ENCODE peak calls at places on chromosomes 3 and 15, in five cellular contexts. L is A549, S is uterus, J is mucosa of descending colon, O is heart left ventricle. U is an unnamed sample. For H3K4me1, the result is how much of the 10 kb centered on the place peaks cover.

GRCh38 chr3:23751485-23751811 is 54.3 kb upstream of the UBE2E1 start:
- DNase-seq in J (no peak), L (no peak), S (no peak), O (no peak), U (no peak)

GRCh38 chr15:80974914-80975313 is 14.7 kb downstream of the MESD start:
- DNase-seq in O (no peak), S (no peak), L (no peak), J (no peak), U (no peak)

GRCh38 chr3:129118745-129119144 is 2.9 kb downstream of the RAB43 start:
- DNase-seq in L (no peak), O (no peak), S (no peak), J (no peak), U (no peak)

GRCh38 chr3:134348524-134348923 is 25.7 kb downstream of the AMOTL2 start:
- DNase-seq in O (no peak), J (no peak), S (no peak), L (no peak), U (no peak)

GRCh38 chr3:58654466-58654865 is 12.1 kb downstream of the FAM3D start:
- DNase-seq in S (no peak), J (no peak), O (no peak), L (no peak), U (no peak)

GRCh38 chr15:95659646-95660045 is 670.9 kb upstream of the NR2F2 start:
- DNase-seq in S (peak), L (no peak), J (no peak), O (peak), U (no peak)

GRCh38 chr3:12782172-12782815 is 14.2 kb upstream of the CAND2 start:
- DNase-seq in S (no peak), J (no peak), O (no peak), L (no peak), U (no peak)

GRCh38 chr3:123854905-123855304 is 29.2 kb downstream of the MYLK start:
- DNase-seq in J (no peak), O (no peak), S (no peak), L (no peak), U (no peak)

GRCh38 chr3:134325722-134326121 is 48.5 kb downstream of the AMOTL2 start:
- DNase-seq in J (peak), L (no peak), S (no peak), O (peak), U (no peak)

GRCh38 chr15:86650084-86650483 is 570.4 kb downstream of the AGBL1 start:
- DNase-seq in L (peak), O (no peak), S (no peak), J (no peak), U (no peak)

GRCh38 chr3:124174463-124174862 is 182.5 kb upstream of the ROPN1 start:
- DNase-seq in J (no peak), L (no peak), S (peak), O (peak), U (peak)

GRCh38 chr3:15327941-15328340 is 4.4 kb downstream of the SH3BP5 start:
- DNase-seq in S (peak), O (peak), L (no peak), J (peak), U (no peak)

GRCh38 chr3:25288416-25288815 is 139.6 kb upstream of the RARB start:
- DNase-seq in L (no peak), O (no peak), J (no peak), S (no peak), U (no peak)

GRCh38 chr3:5136619-5137429 is 14.7 kb downstream of the ARL8B start:
- DNase-seq in J (no peak), L (peak), S (no peak), O (no peak), U (no peak)

GRCh38 chr3:152595975-152596832 is 238.7 kb upstream of the P2RY1 start:
- DNase-seq in L (no peak), S (peak), J (no peak), O (peak), U (no peak)

GRCh38 chr3:64355473-64355872 is 130.2 kb upstream of the PRICKLE2 start:
- DNase-seq in L (no peak), S (peak), O (no peak), J (no peak), U (no peak)

GRCh38 chr3:113499081-113499480 is 15.9 kb downstream of the SPICE1 start:
- DNase-seq in L (no peak), J (no peak), O (no peak), S (no peak), U (no peak)

GRCh38 chr15:89500397-89501270 is 4.3 kb upstream of the RHCG start:
- DNase-seq in O (no peak), J (no peak), L (no peak), S (no peak), U (no peak)

DNA sequence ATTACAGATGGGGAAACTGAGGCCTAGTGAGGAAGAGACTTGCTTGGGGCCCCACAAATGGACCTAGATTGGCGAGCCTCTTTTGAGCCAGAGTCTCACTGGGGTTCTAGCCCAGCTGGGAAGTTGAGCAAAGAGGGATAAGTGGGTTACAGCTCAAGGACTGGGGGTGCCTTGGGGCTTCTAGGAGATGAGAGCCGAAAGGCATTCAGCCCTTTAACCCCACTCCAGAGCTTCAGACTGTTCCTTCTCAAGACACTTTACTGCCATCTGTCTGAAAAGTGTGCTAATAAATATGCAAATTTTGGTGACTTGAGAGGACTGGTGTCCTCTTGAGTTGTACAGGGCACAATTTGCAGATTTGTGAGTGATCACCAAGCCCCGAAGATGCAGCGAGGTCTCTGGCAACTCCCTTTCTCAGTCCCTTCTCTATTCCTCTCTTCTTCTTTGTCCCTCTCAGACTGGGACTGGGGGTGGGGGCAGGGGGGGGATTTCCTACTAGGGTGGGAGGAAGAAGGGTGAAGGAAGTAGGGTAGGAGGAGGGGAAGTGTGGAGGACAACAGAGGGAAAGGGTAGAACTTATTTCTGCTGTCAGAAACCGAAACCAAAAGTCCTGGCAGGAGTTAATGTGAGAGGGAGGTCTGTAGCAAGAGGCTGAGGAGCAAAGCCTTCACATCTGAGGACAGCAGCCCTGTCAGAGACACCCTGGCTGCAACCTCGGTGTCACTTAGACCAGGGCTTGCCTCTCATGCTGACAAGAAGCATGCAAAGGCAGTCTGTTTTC is 16.2 kb upstream of the ANKDD1A start:
- DNase-seq in L (no peak), O (peak), S (no peak), J (no peak), U (no peak)
- H3K4me1 ChIP-seq in L (under half), O (half or more), S (under half), J (under half), U (under half)

GRCh38 chr3:150742679-150743078 is 20.3 kb downstream of the SIAH2 start:
- DNase-seq in S (no peak), J (no peak), O (no peak), L (no peak), U (no peak)

GRCh38 chr3:150740733-150741496 is 22.1 kb downstream of the SIAH2 start:
- DNase-seq in S (no peak), O (no peak), J (no peak), L (no peak), U (no peak)

GRCh38 chr3:150739877-150740645 is 22.9 kb downstream of the SIAH2 start:
- DNase-seq in J (no peak), L (no peak), O (no peak), S (no peak), U (no peak)

GRCh38 chr3:150742141-150742523 is 20.8 kb downstream of the SIAH2 start:
- DNase-seq in S (no peak), L (no peak), O (no peak), J (no peak), U (no peak)

DNA sequence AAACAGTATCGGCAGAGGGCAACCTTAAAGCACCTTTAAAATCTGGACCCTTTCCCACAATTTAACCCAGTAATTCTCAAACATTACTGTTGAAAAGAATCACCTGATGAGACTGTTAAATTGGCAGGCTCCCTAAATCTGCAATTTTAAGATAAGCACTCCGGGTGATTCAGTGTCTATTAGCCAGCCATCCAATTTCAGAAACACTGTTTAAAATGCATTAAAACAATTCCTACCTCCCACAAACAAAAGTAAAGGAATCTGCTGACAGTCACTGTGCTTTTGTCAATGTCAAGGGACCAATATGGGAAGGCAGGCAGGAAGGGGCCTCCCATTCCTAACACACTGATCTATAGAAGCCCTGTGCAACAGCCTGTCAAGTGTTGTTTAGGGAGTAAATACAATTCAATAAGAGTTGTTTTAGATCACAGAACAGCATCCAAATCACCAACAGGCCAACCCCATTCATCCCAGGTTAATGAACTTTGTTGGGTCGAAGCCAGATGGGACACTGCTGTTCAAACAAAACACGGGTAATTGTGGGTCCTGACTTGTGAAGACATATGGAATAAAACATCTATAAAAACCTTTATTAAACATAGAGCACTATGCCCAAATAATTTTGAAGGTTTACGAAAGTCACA is 21.4 kb downstream of the SIAH2 start:
- DNase-seq in L (no peak), J (no peak), S (no peak), O (no peak), U (no peak)
- H3K4me1 ChIP-seq in L (under half), J (under half), S (under half), O (under half), U (under half)

DNA sequence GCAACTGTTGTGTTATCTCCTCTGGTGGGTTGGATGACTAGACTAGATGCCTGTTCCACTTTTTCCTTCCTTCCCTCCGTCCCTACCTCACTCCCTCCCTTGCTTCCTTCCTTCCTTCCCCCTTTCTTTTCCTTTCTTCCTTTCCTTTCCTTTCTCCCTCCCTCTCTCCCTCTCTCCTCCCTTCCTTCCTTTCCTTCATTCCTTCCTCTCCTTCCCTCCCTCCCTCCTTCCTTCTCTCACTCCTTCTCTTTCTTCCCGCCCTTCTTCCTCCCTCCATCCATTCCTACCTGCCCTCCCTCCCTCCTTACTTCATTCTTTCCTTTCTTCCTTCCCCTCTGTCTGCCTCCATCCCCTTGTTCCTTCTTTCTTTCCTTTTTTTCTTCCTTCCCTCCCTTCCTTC is 1045.3 kb downstream of the OTOL1 start:
- DNase-seq in J (no peak), S (no peak), L (no peak), O (no peak), U (no peak)
- H3K4me1 ChIP-seq in J (under half), S (under half), L (under half), O (under half), U (under half)

GRCh38 chr15:68407141-68407885 is 24.6 kb downstream of the ITGA11 start:
- DNase-seq in O (no peak), L (no peak), S (peak), J (no peak), U (no peak)
- H3K4me1 ChIP-seq in O (under half), L (under half), S (under half), J (under half), U (under half)

GRCh38 chr3:89266074-89266473 is 158.7 kb downstream of the EPHA3 start:
- DNase-seq in O (no peak), L (no peak), S (no peak), J (no peak), U (no peak)

GRCh38 chr3:89260721-89261120 is 153.3 kb downstream of the EPHA3 start:
- DNase-seq in O (no peak), J (no peak), L (no peak), S (no peak), U (no peak)

GRCh38 chr3:89264037-89264560 is 156.7 kb downstream of the EPHA3 start:
- DNase-seq in O (no peak), L (no peak), S (no peak), J (no peak), U (no peak)

GRCh38 chr3:89262561-89262960 is 155.1 kb downstream of the EPHA3 start:
- DNase-seq in L (no peak), O (no peak), J (no peak), S (no peak), U (no peak)

DNA sequence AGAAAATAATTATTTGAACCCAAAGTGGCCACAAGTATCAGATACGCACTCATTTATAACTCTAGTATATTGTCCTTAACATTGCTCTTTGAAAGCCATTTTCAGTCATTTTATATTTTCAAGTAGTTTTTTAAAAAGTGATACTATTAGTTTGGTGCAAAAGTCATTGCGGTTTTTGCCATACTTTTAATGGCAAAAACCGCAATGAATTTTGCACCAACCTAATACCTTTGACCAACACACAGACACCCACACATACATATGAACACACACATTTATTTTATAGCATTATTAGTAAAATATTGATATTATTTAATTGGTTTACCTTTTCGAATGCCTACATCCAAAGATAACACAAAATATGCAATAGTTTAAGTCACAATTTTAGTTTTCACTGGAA is 154.3 kb downstream of the EPHA3 start:
- DNase-seq in O (no peak), S (no peak), J (no peak), L (no peak), U (no peak)
- H3K4me1 ChIP-seq in O (under half), S (under half), J (under half), L (under half), U (under half)

DNA sequence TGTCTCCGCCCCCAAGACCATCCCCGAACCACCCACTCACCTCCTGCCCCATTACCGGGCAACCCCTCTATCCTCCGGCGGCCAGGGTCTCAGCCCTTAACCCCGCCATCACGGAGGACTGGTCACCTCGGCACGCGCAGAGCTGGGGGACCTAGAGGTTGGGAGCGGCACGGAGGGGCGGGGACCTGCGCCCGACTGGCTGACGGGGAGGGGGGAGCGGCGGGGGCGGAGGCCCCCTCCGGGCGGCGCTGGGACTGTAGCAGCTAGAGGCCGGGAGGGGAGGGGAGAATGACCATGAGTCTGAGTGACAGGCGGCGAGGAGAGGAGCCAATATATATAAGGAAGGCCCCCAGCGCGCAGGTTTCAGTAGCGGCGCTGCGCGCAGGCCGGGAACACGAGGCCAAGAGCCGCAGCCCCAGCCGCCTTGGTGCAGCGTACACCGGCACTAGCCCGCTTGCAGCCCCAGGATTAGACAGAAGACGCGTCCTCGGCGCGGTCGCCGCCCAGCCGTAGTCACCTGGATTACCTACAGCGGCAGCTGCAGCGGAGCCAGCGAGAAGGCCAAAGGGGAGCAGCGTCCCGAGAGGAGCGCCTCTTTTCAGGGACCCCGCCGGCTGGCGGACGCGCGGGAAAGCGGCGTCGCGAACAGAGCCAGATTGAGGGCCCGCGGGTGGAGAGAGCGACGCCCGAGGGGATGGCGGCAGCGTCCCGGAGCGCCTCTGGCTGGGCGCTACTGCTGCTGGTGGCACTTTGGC is at the start of gene DLL4:
- DNase-seq in O (peak), J (peak), L (peak), S (peak), U (peak)
- H3K4me1 ChIP-seq in O (half or more), J (half or more), L (under half), S (under half), U (under half)

DNA sequence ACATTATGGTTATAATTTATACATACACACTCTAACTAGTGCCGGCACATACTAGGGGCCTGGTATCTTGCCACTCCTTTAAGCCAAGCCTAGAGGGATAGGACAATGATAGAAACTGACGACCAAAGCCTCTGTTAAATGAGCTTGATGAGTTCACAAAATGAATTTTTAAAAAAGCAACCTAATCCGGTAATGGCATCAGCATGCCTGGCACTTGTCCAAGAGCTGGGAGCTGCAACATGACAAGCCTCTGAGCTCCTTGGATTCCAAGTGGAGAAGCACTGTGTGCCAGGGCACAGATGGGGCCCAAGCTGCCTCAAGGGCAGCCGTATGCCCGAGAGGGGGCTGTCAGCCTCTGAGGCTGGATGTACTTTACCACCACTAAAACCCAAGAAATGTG is 9.7 kb downstream of the ETV5 start:
- DNase-seq in J (no peak), S (peak), L (no peak), O (peak), U (peak)
- H3K4me1 ChIP-seq in J (under half), S (under half), L (under half), O (under half), U (under half)

U was measured in BE2C.